ENCODE peak calls at places on chromosomes 16 and 17, in nine cellular contexts. H is omental fat pad, E is A549, Q is AG09319, J is fibroblast of lung, I is PC-3, W is tibial artery, C is fibroblast of pulmonary artery, K is RWPE1. Z is an unnamed sample.

GRCh38 chr17:8803531-8804416 is 4.6 kb upstream of the MFSD6L start:
- DNase-seq in H (no peak), E (peak), Q (no peak), J (no peak), I (no peak), W (no peak), C (no peak), K (no peak), Z (no peak)

GRCh38 chr16:70713781-70714180 is 27.9 kb upstream of the MTSS2 start:
- DNase-seq in H (no peak), E (no peak), Q (no peak), J (no peak), I (no peak), W (no peak), C (no peak), K (no peak), Z (no peak)

GRCh38 chr17:78804777-78805176 is 22.7 kb upstream of the CYTH1 start:
- DNase-seq in H (no peak), E (no peak), Q (no peak), J (no peak), I (no peak), W (no peak), C (no peak), K (no peak), Z (no peak)

GRCh38 chr17:34412965-34413441 is 50.0 kb upstream of the CCL1 start:
- DNase-seq in H (no peak), E (peak), Q (no peak), J (peak), I (no peak), W (no peak), C (peak), K (no peak), Z (no peak)

GRCh38 chr17:72405662-72406230 is 284.9 kb downstream of the SOX9 start:
- DNase-seq in H (no peak), E (no peak), Q (no peak), J (no peak), I (no peak), W (no peak), C (no peak), K (no peak), Z (no peak)

GRCh38 chr17:2982854-2983636 is 80.4 kb downstream of the OR1D5 start:
- DNase-seq in H (no peak), E (peak), Q (peak), J (peak), I (no peak), W (peak), C (peak), K (peak), Z (peak)

GRCh38 chr17:77509089-77509488 is 368.3 kb downstream of the SEC14L1 start:
- DNase-seq in H (no peak), E (no peak), Q (no peak), J (no peak), I (no peak), W (no peak), C (no peak), K (no peak), Z (no peak)

GRCh38 chr17:39765159-39765558 is 27.4 kb downstream of the GRB7 start:
- DNase-seq in H (no peak), E (no peak), Q (no peak), J (no peak), I (no peak), W (no peak), C (no peak), K (no peak), Z (no peak)

GRCh38 chr17:30796016-30796415 is 28.5 kb downstream of the CRLF3 start:
- DNase-seq in H (no peak), E (no peak), Q (no peak), J (no peak), I (no peak), W (no peak), C (no peak), K (no peak), Z (no peak)

GRCh38 chr17:57068222-57068658 is 16.8 kb upstream of the AKAP1 start:
- DNase-seq in H (no peak), E (no peak), Q (no peak), J (no peak), I (no peak), W (no peak), C (no peak), K (peak), Z (no peak)

DNA sequence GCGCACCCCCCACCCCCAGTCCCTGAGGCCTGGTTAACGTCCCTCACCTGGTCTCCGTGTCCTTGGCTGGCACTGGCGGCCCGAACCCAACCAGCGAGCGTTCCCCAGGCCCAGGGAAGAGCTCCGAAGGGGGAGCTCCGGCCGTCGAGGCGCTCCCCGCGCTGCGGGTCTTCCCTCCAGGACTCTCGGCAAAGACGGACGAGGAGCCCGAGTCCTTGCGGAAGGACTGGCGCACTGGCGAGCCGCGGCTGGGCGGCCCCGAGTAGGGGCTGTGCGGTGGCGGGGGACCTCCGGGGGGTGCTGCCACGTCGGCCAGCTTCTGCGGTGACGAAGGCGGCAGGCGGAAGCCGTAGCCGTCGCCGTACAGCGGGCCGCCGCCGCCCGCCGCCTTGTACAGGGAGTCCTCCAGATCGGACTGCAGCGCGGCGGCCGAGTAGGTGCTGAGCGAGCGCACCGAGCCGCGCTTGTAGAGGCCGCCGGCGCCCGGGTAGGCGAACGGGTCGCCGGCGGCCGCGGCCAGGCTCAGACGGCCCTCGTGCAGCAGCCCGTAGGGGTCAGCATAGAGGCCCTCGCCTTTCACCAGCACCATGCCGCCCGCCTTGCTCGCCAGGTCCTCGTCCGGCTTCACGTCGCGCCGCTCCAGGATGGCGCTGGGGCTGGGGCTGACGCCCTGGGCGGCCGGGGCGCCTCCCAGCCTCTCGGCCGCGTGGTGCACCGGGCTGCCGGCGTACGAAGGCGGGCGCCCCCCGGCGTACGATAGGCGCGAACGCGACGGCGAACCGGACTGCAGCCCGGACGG is 44.1 kb downstream of the SRCIN1 start:
- DNase-seq in H (no peak), E (no peak), Q (no peak), J (no peak), I (no peak), W (no peak), C (no peak), K (no peak), Z (no peak)
- TF ChIP-seq CTCF in H (no peak), E (no peak), Q (no peak), J (no peak), I (no peak), W (no peak), C (no peak), K (no peak), Z (peak)

DNA sequence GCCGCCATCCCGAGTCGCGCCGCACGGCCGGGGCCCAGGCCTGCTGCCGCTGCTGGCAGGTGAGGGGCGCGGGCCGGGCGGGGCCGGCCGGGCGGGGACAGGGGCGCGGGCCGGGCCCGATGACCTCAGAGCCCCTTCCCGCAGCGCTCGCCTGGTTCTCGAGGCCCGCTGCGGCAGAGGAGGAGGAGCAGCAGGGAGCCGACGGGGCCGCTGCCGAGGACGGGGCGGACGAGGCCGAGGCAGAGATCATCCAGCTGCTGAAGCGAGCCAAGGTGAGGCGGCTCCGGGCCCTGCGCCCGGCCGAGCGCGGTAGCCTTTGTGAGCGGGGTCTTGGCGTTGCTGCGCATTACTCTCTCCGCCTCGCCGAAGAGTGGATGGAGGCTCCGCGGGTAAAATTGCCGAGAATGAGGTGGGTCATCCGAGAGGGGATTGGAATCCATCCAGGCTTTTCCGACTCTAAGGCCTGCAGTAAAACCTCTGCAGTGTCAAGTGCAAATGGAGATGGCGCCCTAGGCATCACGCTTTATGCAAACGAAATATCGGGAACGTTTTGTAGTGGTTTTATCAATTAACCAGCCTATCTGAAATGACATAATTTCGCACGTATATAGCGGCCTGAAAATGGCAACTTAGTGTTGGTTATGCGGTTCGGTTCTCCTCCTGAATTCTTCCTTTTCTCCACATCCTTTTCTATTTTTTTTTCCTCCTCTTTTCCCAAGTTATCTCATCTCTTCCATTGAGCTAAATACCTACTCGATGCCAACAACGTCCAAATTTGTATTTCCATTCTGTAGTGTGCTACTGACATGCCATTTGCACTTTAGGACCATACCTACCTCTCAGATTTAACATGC is 577 bp downstream of the TTC19 start:
- DNase-seq in H (no peak), E (peak), Q (no peak), J (peak), I (peak), W (peak), C (peak), K (peak), Z (no peak)
- TF ChIP-seq CTCF in H (no peak), E (no peak), Q (no peak), J (no peak), I (no peak), W (no peak), C (no peak), K (no peak), Z (no peak)

DNA sequence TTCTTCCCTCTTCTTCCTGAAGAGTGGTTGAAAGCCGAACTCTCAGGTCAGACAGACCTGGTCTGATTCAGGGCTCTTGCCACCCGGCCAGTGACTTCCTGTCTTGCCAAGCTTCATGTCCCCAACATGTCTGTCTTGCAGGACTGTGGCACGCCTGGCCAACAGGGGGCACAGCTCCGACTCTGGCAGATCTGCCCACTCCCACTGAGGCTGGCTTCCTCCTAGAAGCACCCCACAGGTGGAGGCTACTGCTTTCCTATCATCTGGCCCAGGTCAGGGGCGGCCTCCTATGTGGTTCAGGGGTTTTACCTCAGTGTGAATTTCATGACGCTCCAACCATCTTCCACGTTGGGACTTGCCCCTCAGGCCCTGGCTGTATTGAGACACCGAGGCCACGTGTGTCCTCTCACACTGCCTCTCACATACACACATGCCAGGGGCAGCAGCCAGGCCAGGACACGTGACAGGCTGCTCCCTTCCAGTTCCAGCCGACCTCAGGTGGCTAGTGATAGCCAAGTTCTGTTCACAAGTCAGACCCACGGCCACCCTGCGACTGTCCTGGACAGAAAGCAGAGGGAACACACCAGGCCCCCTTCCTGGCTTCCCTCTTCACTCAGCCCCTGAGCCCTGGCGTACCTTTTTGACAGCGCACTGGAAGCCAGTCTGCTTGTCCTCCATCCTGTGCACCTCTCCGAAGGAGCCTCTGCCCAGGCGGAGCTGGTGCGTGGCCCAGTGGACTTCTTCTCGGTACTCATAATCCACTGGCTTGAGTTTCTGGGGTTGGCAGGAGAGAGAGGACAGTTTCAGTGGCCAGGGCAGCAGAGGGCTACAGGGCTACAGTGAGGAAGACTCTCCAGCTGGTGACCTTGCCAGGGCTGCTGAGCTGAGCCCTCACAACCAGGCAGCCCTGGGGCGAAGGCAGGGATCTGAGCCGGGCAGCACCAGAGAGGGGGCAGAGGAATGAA is 22.6 kb upstream of the SPATA32 start:
- DNase-seq in H (no peak), E (peak), Q (no peak), J (no peak), I (peak), W (no peak), C (no peak), K (peak), Z (no peak)
- TF ChIP-seq CTCF in H (no peak), E (peak), Q (peak), J (peak), I (peak), W (no peak), C (peak), K (no peak), Z (peak)

GRCh38 chr17:43712397-43712796 is 46.2 kb downstream of the SOST start:
- DNase-seq in H (no peak), E (no peak), Q (no peak), J (no peak), I (no peak), W (no peak), C (no peak), K (no peak), Z (no peak)
- TF ChIP-seq CTCF in H (no peak), E (no peak), Q (no peak), J (no peak), I (no peak), W (no peak), C (no peak), K (no peak), Z (no peak)

DNA sequence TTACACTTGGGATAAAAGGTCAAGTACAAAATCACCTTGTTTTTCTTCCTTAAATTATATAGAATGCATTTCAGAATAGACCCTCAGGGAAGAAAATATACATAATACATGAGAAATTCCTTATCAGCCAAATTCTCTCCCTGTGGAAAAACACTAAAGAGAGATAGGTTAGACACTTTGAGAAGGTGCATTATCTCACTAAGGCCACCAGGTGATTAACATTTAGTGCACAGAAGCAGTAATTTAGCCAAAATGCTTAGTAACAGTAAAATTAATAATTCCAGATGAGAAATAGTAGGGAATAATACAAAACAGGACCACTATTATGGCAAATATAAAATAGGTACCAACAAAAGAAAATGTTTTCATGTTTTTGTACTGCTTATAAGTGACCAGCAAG is 185.3 kb upstream of the C17orf78 start:
- DNase-seq in H (no peak), E (no peak), Q (no peak), J (no peak), I (no peak), W (no peak), C (no peak), K (no peak), Z (no peak)
- TF ChIP-seq CTCF in H (no peak), E (no peak), Q (no peak), J (peak), I (peak), W (no peak), C (peak), K (no peak), Z (peak)

DNA sequence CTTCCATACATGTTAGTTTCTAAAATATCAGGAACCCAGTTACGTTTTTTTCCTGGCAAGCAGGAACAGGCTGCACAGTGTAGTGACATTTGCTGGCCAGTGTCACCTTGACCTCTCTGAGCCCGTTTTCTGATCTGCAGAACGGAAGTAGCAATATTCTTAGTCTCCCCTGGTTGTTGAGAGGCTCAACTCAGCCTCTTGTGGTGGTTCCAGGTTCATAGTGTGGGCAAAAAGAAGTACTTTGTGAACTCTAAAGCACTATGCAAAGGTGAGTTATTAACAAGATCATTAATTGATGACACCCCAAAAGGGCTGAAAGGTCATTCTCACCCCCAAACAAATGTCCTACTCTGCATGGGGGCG is 15.7 kb downstream of the IGF2BP1 start:
- DNase-seq in H (no peak), E (no peak), Q (no peak), J (no peak), I (no peak), W (no peak), C (no peak), K (no peak), Z (no peak)
- TF ChIP-seq CTCF in H (no peak), E (no peak), Q (no peak), J (no peak), I (no peak), W (no peak), C (no peak), K (no peak), Z (no peak)

GRCh38 chr17:17728550-17729251 is 47.4 kb downstream of the RAI1 start:
- DNase-seq in H (no peak), E (peak), Q (no peak), J (no peak), I (peak), W (no peak), C (no peak), K (peak), Z (no peak)

GRCh38 chr17:17724991-17725852 is 44.0 kb downstream of the RAI1 start:
- DNase-seq in H (no peak), E (no peak), Q (no peak), J (no peak), I (no peak), W (no peak), C (peak), K (no peak), Z (no peak)

GRCh38 chr17:17727111-17727659 is 45.9 kb downstream of the RAI1 start:
- DNase-seq in H (no peak), E (no peak), Q (no peak), J (no peak), I (no peak), W (no peak), C (no peak), K (no peak), Z (no peak)

GRCh38 chr17:17725853-17726720 is 44.8 kb downstream of the RAI1 start:
- DNase-seq in H (no peak), E (no peak), Q (no peak), J (no peak), I (no peak), W (no peak), C (no peak), K (no peak), Z (no peak)

GRCh38 chr17:17726721-17727060 is 45.4 kb downstream of the RAI1 start:
- DNase-seq in H (no peak), E (no peak), Q (no peak), J (no peak), I (no peak), W (no peak), C (no peak), K (no peak), Z (no peak)
- TF ChIP-seq CTCF in H (no peak), E (no peak), Q (no peak), J (no peak), I (no peak), W (no peak), C (no peak), K (no peak), Z (no peak)

DNA sequence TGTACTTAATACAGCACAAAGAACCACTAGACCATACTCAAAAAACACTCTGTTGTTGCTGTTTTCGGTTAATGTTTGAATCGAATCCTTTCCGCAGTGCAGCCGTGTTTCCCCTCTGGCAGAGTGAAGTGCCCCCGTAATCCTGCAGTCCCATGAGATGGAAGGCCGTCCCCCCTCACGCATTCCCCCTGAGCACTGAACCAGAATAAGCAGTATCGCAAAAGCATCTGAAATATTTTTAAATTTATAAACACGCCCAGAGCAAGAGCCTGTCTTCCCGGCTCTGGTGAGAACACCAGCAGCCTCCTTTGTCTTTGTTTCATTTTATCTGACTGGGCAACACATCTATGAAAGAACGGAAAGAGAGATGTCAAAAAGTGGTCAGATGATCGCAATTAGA is 120.9 kb upstream of the ADAMTS18 start:
- DNase-seq in H (no peak), E (no peak), Q (no peak), J (no peak), I (no peak), W (no peak), C (no peak), K (no peak), Z (no peak)
- TF ChIP-seq CTCF in H (no peak), E (no peak), Q (no peak), J (no peak), I (no peak), W (no peak), C (no peak), K (no peak), Z (no peak)